ENCODE peak calls at places on chromosomes 11 and 22, in four cellular contexts. L, V, K and O are unnamed samples.
A peak's percentile ranks its signal among the peaks of the same experiment; 100 is the strongest.

GRCh38 chr11:19978668-19979518 is 181.4 kb downstream of the DBX1 start:
- DNase-seq in L (no peak), K (no peak), V (no peak), O (peak; percentile 15)

GRCh38 chr11:103494491-103494890 is 385.3 kb downstream of the DYNC2H1 start:
- DNase-seq in V (no peak), L (no peak), K (no peak), O (no peak)

GRCh38 chr11:103586756-103587155 is 449.7 kb upstream of the DDI1 start:
- DNase-seq in V (no peak), L (no peak), K (no peak), O (no peak)

GRCh38 chr11:61827573-61828378 is at the start of gene FADS2:
- DNase-seq in V (peak; percentile 63), L (no peak), K (peak; percentile 98), O (peak; percentile 77)

GRCh38 chr22:37659897-37660708 is 1.6 kb downstream of the PDXP start:
- DNase-seq in K (no peak), V (peak; percentile 46), L (peak; percentile 37), O (no peak)

GRCh38 chr11:104934594-104934993 is 33.8 kb downstream of the CASP4 start:
- DNase-seq in K (no peak), V (no peak), L (no peak), O (no peak)

GRCh38 chr11:2589538-2589934 is 110.3 kb downstream of the KCNQ1OT1 start:
- DNase-seq in L (no peak), V (no peak), K (peak; percentile 55), O (no peak)

GRCh38 chr22:50498322-50498861 is 9.1 kb downstream of the LMF2 start:
- DNase-seq in L (peak; percentile 80), V (peak; percentile 84), K (peak; percentile 76), O (no peak)

GRCh38 chr11:97454988-97455387 is 1065.2 kb downstream of the JRKL start:
- DNase-seq in K (no peak), V (no peak), L (no peak), O (no peak)

GRCh38 chr11:125022551-125022950 is 40.6 kb upstream of the SLC37A2 start:
- DNase-seq in L (no peak), K (no peak), V (no peak), O (no peak)

GRCh38 chr22:50319503-50319951 is 7.3 kb downstream of the DENND6B start:
- DNase-seq in V (no peak), K (peak; percentile 71), L (no peak), O (no peak)

GRCh38 chr22:28247114-28247513 is 328.1 kb upstream of the PITPNB start:
- DNase-seq in K (no peak), L (no peak), V (no peak), O (no peak)

GRCh38 chr22:28250036-28250695 is 331.1 kb upstream of the PITPNB start:
- DNase-seq in L (no peak), K (no peak), V (no peak), O (no peak)

GRCh38 chr22:28246392-28246791 is 327.3 kb upstream of the PITPNB start:
- DNase-seq in L (no peak), K (no peak), V (no peak), O (no peak)

GRCh38 chr22:28247667-28248363 is 328.8 kb upstream of the PITPNB start:
- DNase-seq in V (no peak), L (no peak), K (no peak), O (no peak)

GRCh38 chr22:28249402-28249801 is 330.3 kb upstream of the PITPNB start:
- DNase-seq in K (no peak), L (no peak), V (no peak), O (no peak)
- TF ChIP-seq CTCF in K (no peak), L (no peak), V (no peak), O (no peak)

GRCh38 chr22:44889233-44889878 is 120.4 kb downstream of the PHF21B start:
- DNase-seq in V (no peak), K (peak; percentile 45), L (no peak), O (no peak)
- TF ChIP-seq CTCF in V (no peak), K (no peak), L (no peak), O (no peak)

DNA sequence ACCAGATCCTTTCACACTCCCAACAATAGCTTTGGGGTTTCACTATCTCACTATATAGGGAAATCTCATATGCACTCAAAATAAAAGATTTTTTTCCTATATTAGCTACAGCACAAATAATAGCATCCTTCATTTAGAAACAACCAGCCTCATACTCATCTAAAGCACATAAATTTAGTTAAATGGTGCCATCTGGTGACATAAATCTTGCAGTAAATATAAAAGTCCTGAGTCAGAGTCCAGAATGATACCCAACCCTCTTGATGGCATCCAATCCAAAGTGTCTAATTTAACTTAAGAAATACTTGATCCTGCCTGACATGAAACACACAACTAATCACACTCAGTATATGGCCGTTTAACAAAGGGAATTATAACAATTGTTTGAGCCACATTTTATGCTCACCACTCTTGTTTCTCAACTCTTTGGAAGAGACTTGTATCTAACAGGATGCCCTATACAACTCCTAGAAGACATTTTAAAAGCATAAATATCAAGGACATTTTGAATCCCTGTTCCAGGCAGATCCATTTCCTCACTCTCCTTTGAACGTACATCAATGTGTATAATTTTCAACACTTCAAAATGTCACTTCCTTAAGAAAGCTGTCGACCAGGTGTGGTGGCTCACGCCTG is 36.2 kb downstream of the DLG2 start:
- DNase-seq in L (peak; percentile 35), V (no peak), K (no peak), O (peak; percentile 1)
- TF ChIP-seq CTCF in L (peak; percentile 69), V (peak; percentile 14), K (no peak), O (no peak)

GRCh38 chr11:33736148-33736809 is at the start of gene CD59:
- DNase-seq in L (peak; percentile 83), K (peak; percentile 99), V (peak; percentile 98), O (peak; percentile 55)
- TF ChIP-seq CTCF in L (no peak), K (no peak), V (no peak), O (no peak)

GRCh38 chr11:36792870-36793541 is 195.0 kb upstream of the RAG2 start:
- DNase-seq in K (no peak), V (no peak), L (no peak), O (no peak)

GRCh38 chr11:36790450-36790849 is 192.4 kb upstream of the RAG2 start:
- DNase-seq in K (no peak), V (no peak), L (no peak), O (no peak)

GRCh38 chr11:36791957-36792356 is 193.9 kb upstream of the RAG2 start:
- DNase-seq in K (no peak), V (no peak), L (no peak), O (no peak)

DNA sequence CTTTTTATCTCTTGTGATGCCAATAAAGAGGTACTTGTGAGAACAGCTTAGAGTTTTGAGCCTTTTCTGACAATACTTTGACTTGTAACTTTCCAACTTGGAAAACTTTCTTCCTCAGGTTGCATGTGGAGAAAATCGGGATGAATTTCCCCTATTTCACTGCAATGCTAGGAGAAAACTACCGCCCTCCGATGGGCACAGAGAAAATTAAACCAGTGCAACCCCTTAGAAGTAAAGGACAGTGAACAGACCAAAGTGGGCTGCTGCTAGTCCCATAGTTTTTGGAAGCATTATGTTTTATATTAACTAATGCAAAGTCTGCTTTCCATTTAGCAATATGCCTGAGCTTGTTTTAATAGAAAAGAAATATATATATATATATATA is 195.5 kb upstream of the RAG2 start:
- DNase-seq in K (no peak), V (no peak), L (no peak), O (no peak)
- TF ChIP-seq CTCF in K (no peak), V (no peak), L (peak; percentile 24), O (no peak)

DNA sequence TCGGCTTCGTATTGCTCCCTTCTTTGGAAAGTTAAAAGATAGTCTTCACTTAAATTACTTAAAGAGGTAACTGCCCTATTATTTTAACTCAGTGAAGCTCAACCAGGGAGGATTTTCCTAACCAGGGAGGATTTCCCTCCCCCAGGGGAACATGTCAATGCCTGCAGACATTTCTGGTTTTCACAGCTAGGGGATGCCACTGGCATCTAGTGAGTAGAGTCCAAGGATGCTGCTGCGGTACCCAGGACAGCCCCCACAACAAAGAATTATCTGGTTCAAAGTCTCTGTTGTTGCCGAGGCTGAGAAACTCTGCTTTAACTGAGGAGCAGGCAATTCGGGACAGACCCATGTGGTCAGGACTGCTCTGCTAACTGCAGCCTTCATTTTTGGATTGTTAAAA is 82.2 kb downstream of the DEPDC5 start:
- DNase-seq in K (no peak), L (no peak), V (no peak), O (no peak)
- TF ChIP-seq CTCF in K (no peak), L (no peak), V (no peak), O (no peak)